ENCODE peak calls at places on chromosomes 1 and 21, in five cellular contexts. F is Peyer's patch; W is A549; J is breast epithelium; M is CD4-positive, alpha-beta memory T cell. C is an unnamed sample. For H3K4me1, the result is how much of the 10 kb centered on the place peaks cover.

GRCh38 chr1:31412732-31413404 is at the start of gene SERINC2:
- DNase-seq in F (no peak), W (no peak), J (no peak), M (no peak), C (no peak)

GRCh38 chr1:61797045-61797755 is 54.9 kb downstream of the PATJ start:
- DNase-seq in F (no peak), W (no peak), J (no peak), M (no peak), C (no peak)

GRCh38 chr1:182765416-182765815 is 24.2 kb upstream of the NPL start:
- DNase-seq in F (no peak), W (no peak), J (no peak), M (no peak), C (no peak)

GRCh38 chr1:218392717-218393116 is 47.6 kb downstream of the TGFB2 start:
- DNase-seq in F (no peak), W (no peak), J (no peak), M (no peak), C (no peak)

GRCh38 chr1:176843352-176844297 is 320.9 kb downstream of the ASTN1 start:
- DNase-seq in F (no peak), W (peak), J (no peak), M (no peak), C (peak)

GRCh38 chr1:245441699-245442098 is 286.9 kb downstream of the KIF26B start:
- DNase-seq in F (no peak), W (no peak), J (no peak), M (no peak), C (no peak)

GRCh38 chr1:8815582-8816285 is 1.7 kb downstream of the RERE start:
- DNase-seq in F (no peak), W (no peak), J (no peak), M (no peak), C (peak)

GRCh38 chr1:184757406-184757805 is 2.7 kb upstream of the EDEM3 start:
- DNase-seq in F (no peak), W (no peak), J (no peak), M (no peak), C (no peak)

GRCh38 chr21:29271927-29272333 is 26.8 kb upstream of the BACH1 start:
- DNase-seq in F (no peak), W (peak), J (no peak), M (no peak), C (no peak)

GRCh38 chr1:109783436-109783835 is 19.7 kb upstream of the EPS8L3 start:
- DNase-seq in F (no peak), W (peak), J (peak), M (no peak), C (peak)

GRCh38 chr1:236281286-236282158 is at the start of gene ERO1B:
- DNase-seq in F (peak), W (peak), J (peak), M (peak), C (peak)

GRCh38 chr1:236282159-236282716 is 480 bp upstream of the ERO1B start:
- DNase-seq in F (peak), W (no peak), J (no peak), M (peak), C (no peak)

GRCh38 chr1:236284291-236284711 is 2.5 kb upstream of the ERO1B start:
- DNase-seq in F (no peak), W (no peak), J (no peak), M (no peak), C (no peak)

GRCh38 chr1:236282719-236283118 is 961 bp upstream of the ERO1B start:
- DNase-seq in F (no peak), W (no peak), J (no peak), M (no peak), C (no peak)

GRCh38 chr1:236280438-236281285 is 1.1 kb downstream of the ERO1B start:
- DNase-seq in F (peak), W (no peak), J (no peak), M (peak), C (peak)
- H3K4me1 ChIP-seq in F (under half), W (under half), J (under half), M (under half), C (under half)

DNA sequence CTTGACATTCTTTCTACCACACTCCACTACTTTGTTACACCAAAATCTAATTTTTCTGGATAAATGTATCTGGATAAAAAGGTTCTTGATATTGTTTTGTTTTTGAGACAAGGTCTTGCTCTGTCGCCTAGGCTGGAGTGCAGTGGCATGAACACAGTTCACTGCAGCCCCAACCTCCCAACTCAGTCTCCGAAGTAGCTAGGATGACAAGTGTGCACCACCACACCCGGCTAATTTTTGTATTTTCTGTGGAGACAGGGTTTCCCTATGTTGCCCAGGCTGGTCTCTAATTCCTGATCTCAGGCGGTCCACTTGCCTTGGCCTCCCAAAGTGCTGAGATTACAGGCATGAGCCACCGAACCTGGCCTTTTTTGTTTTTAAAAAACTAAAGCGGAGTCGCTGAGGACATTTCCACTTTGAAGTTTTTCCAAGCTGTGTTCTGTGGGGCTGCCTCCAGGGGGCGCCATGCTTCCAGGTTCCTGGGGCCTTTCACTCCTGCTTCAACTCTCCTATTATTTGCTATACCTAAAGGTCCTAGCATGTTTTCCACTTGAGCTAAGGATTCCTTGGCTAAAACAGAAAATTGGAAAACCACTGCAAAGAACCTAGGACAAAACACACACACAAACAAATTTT is 14.1 kb upstream of the NCMAP start:
- DNase-seq in F (no peak), W (peak), J (no peak), M (no peak), C (no peak)
- H3K4me3 ChIP-seq in F (no peak), W (peak), J (no peak), M (no peak), C (no peak)

DNA sequence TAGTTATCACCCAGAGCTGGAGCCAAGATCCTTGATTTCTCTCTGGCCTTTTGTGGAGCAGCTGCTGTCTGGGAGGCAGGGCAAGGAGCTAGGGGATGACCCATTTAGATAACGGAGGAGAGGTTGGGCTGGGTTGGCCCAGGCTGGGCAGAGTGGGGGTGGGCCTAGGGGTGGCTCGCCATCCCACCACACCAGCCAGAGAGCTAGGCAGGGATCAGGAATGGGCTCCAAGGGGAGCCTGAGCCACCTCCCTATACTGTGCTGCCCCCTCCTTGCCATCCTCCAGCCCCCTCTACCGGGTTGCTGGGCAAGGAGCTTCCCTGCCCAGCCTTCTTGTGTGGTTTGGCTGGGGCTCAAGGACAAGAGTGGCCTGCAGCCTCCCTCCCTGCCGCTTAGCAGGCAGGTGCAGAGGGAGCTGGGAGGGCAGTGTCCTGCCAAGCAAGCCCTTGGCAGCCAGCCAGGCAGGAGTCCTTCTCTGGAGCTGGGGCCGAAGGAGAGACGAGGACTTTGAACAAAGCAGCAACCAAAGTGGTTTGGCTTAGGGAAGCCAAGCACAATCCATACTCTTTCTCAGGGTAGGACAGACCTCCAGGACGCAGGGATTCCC is 4.1 kb downstream of the NUAK2 start:
- DNase-seq in F (no peak), W (peak), J (peak), M (no peak), C (no peak)
- H3K4me1 ChIP-seq in F (half or more), W (half or more), J (under half), M (half or more), C (half or more)

DNA sequence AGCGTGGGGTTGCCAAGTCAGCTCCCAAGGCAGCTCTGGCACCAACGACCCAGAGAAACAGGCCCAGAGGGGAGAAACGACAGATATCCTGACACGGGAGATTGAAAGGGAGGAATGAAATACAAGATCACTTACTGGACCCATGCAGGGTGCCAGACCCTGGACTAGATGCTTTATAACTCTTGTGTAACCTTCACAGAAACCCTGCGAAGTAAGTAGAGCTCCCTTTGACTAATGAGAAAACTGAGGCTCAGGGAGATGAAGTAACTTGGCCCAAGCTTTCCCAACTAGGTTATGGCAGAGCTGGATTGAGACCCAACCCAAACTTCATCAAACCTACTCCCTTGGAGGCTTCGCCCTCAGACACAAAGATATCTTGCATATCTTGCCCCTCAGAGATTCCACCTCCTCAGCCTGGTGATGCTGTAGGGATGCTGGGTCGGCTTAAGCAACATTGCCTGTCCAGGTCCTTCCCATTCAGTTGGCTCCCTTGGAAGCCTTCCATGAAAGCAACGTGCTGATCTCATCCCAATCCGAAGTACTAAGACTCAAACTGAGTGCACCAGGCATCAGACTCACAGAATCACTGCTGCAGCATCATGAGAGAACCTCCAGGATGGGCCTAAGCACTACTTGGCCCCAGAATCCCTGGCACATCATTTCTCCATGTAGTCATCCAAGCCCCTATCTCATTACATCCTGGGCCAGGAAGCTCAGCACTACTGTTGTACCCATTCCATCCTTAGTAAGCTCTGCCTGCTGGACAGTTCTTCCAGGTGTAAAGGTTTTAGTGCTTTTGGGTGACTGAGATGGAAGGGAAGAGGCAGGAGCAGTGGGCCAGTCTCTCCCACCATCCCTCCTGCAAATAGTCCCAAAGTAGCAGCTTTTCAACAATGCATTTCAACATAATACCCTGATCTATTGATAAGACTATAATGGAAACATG is 1.1 kb upstream of the IGSF9 start:
- DNase-seq in F (no peak), W (no peak), J (no peak), M (no peak), C (no peak)
- H3K4me3 ChIP-seq in F (peak), W (peak), J (peak), M (no peak), C (no peak)

GRCh38 chr1:41436281-41437010 is 48.0 kb downstream of the EDN2 start:
- DNase-seq in F (no peak), W (no peak), J (no peak), M (no peak), C (no peak)
- H3K4me1 ChIP-seq in F (under half), W (under half), J (under half), M (under half), C (half or more)

GRCh38 chr1:161226759-161227158 is 899 bp downstream of the TOMM40L start:
- DNase-seq in F (no peak), W (no peak), J (no peak), M (no peak), C (no peak)

GRCh38 chr1:161225534-161226319 is at the start of gene TOMM40L:
- DNase-seq in F (peak), W (peak), J (peak), M (peak), C (peak)

GRCh38 chr1:161226320-161226711 is 456 bp downstream of the TOMM40L start:
- DNase-seq in F (no peak), W (no peak), J (no peak), M (no peak), C (no peak)

GRCh38 chr1:161223805-161224694 is 622 bp upstream of the APOA2 start:
- DNase-seq in F (no peak), W (no peak), J (no peak), M (no peak), C (no peak)

GRCh38 chr1:161225178-161225533 is 704 bp upstream of the TOMM40L start:
- DNase-seq in F (no peak), W (no peak), J (no peak), M (peak), C (no peak)
- H3K4me3 ChIP-seq in F (no peak), W (no peak), J (no peak), M (no peak), C (no peak)

C was measured in SJSA1.